ENCODE peak calls at places on chromosomes 6 and 20, in nine cellular contexts. C is NCI-H2081; U is AG10803; T is cardiac muscle cell; X is HT1080; Z is EH; W is heart left ventricle; I is stimulated activated naive CD8-positive, alpha-beta T cell treated with anti-CD3 and anti-CD28 coated beads, Interleukin-15, Interleukin-2, amounts not matched to agents 100 U/mL and 50 U/mL, for 24 hours; G is hypothalamus. F is an unnamed sample.

GRCh38 chr6:34657307-34657978 is 39.1 kb downstream of the ILRUN start:
- DNase-seq in W (peak), C (no peak), Z (peak), T (peak), I (no peak), X (peak), G (no peak), U (peak), F (no peak)

GRCh38 chr6:41288025-41288777 is 1.7 kb upstream of the TREM1 start:
- DNase-seq in U (no peak), X (peak), C (peak), G (no peak), I (no peak), T (peak), Z (peak), W (no peak), F (no peak)

GRCh38 chr6:37054171-37054570 is 48.7 kb downstream of the FGD2 start:
- DNase-seq in I (no peak), X (no peak), W (no peak), G (no peak), U (no peak), Z (no peak), T (no peak), C (no peak), F (no peak)

GRCh38 chr20:59170406-59171349 is 7.1 kb downstream of the ZNF831 start:
- DNase-seq in G (no peak), U (no peak), X (no peak), W (no peak), C (no peak), I (no peak), T (no peak), Z (no peak), F (no peak)

GRCh38 chr6:18260448-18261106 is 3.8 kb downstream of the DEK start:
- DNase-seq in C (no peak), T (no peak), G (no peak), U (peak), I (peak), Z (peak), W (no peak), X (peak), F (no peak)

GRCh38 chr20:38673731-38674177 is 50.5 kb upstream of the SLC32A1 start:
- DNase-seq in X (peak), C (no peak), T (peak), U (no peak), Z (peak), W (no peak), G (no peak), I (peak), F (no peak)

GRCh38 chr6:155158044-155158843 is 105.6 kb upstream of the CLDN20 start:
- DNase-seq in G (no peak), C (no peak), I (no peak), W (no peak), X (peak), U (peak), T (no peak), Z (peak), F (no peak)

GRCh38 chr6:32954983-32955802 is 2.3 kb upstream of the HLA-DMA start:
- DNase-seq in U (no peak), Z (peak), G (no peak), C (no peak), T (peak), X (peak), W (no peak), I (peak), F (no peak)

GRCh38 chr20:31869942-31870702 is at the start of the genes DUSP15 and TTLL9:
- DNase-seq in I (peak), Z (peak), T (peak), C (no peak), U (no peak), W (peak), X (no peak), G (peak), F (peak)

GRCh38 chr20:57400262-57400701 is 9.1 kb downstream of the RBM38 start:
- DNase-seq in C (no peak), I (peak), T (no peak), U (no peak), Z (no peak), X (no peak), W (no peak), G (no peak), F (no peak)

GRCh38 chr6:34259529-34260069 is 10.8 kb upstream of the SMIM29 start:
- DNase-seq in I (no peak), G (no peak), Z (no peak), C (no peak), W (no peak), T (no peak), X (no peak), U (no peak), F (no peak)

GRCh38 chr6:36352477-36353157 is 15.9 kb upstream of the BNIP5 start:
- DNase-seq in C (no peak), I (no peak), X (no peak), G (no peak), T (no peak), Z (no peak), W (no peak), U (no peak), F (no peak)

F was measured in tibial nerve.